ENCODE peak calls at places on chromosome 9, in eight cellular contexts. R, E, V, F, U, D, H and T are unnamed samples.

GRCh38 chr9:2570615-2571479 is 50.7 kb upstream of the VLDLR start:
- DNase-seq in R (peak; percentile 93), E (peak; percentile 9), V (peak; percentile 14), F (no peak), U (peak; percentile 48), D (peak; percentile 80), H (no peak), T (no peak)

GRCh38 chr9:38205279-38205678 is 136.3 kb upstream of the SHB start:
- DNase-seq in R (no peak), E (no peak), V (no peak), F (no peak), U (no peak), D (no peak), H (no peak), T (no peak)

GRCh38 chr9:9790216-9790872 is 822.5 kb downstream of the PTPRD start:
- DNase-seq in R (peak; percentile 3), E (no peak), V (no peak), F (no peak), U (no peak), D (no peak), H (peak; percentile 36), T (no peak)

GRCh38 chr9:95383198-95383673 is 65.7 kb upstream of the FANCC start:
- DNase-seq in R (peak; percentile 10), E (peak; percentile 72), V (peak; percentile 65), F (no peak), U (peak; percentile 71), D (no peak), H (no peak), T (no peak)

GRCh38 chr9:129712595-129713524 is 40.0 kb downstream of the PTGES start:
- DNase-seq in R (peak; percentile 52), E (peak; percentile 80), V (peak; percentile 84), F (no peak), U (peak; percentile 92), D (no peak), H (peak; percentile 42), T (no peak)

GRCh38 chr9:214488-215448 is at the start of gene DOCK8:
- DNase-seq in R (peak; percentile 62), E (no peak), V (no peak), F (peak; percentile 5), U (no peak), D (peak; percentile 76), H (peak; percentile 59), T (peak; percentile 82)

GRCh38 chr9:99101271-99101670 is 3.6 kb upstream of the TGFBR1 start:
- DNase-seq in R (no peak), E (no peak), V (no peak), F (no peak), U (no peak), D (no peak), H (no peak), T (no peak)

GRCh38 chr9:35106343-35106730 is 3.4 kb upstream of the STOML2 start:
- DNase-seq in R (no peak), E (no peak), V (no peak), F (no peak), U (no peak), D (no peak), H (no peak), T (no peak)